ENCODE peak calls at places on chromosomes 4 and X, in four cellular contexts. One of them, this sample, is unnamed.

GRCh38 chrX:13495232-13495631 is 74.2 kb upstream of the EGFL6 start:
- DNase-seq in stimulated activated naive B cell treated with anti-CD40 and anti-IgM and Interleukin-4, amounts not matched to agents 10 μg/mL and 1 μg/mL and 100 μg/mL, for 72 hours: no peak
- DNase-seq in activated CD8-positive, alpha-beta T cell treated with anti-CD3 and anti-CD28 coated beads, Interleukin-2, amount 10 ng/mL, durations not matched to agents 7 days and 5 days: no peak
- DNase-seq in NCI-H460: no peak
- DNase-seq in this sample: no peak

GRCh38 chr4:88522702-88523324 is 763 bp downstream of the PYURF start:
- DNase-seq in stimulated activated naive B cell treated with anti-CD40 and anti-IgM and Interleukin-4, amounts not matched to agents 10 μg/mL and 1 μg/mL and 100 μg/mL, for 72 hours: no peak
- DNase-seq in activated CD8-positive, alpha-beta T cell treated with anti-CD3 and anti-CD28 coated beads, Interleukin-2, amount 10 ng/mL, durations not matched to agents 7 days and 5 days: no peak
- DNase-seq in NCI-H460: no peak
- DNase-seq in this sample: peak

GRCh38 chr4:15378055-15378454 is 49.8 kb upstream of the C1QTNF7 start:
- DNase-seq in activated CD8-positive, alpha-beta T cell treated with anti-CD3 and anti-CD28 coated beads, Interleukin-2, amount 10 ng/mL, durations not matched to agents 7 days and 5 days: no peak
- DNase-seq in stimulated activated naive B cell treated with anti-CD40 and anti-IgM and Interleukin-4, amounts not matched to agents 10 μg/mL and 1 μg/mL and 100 μg/mL, for 72 hours: no peak
- DNase-seq in NCI-H460: no peak
- DNase-seq in this sample: peak

GRCh38 chrX:46477435-46477834 is 67.8 kb downstream of the ZNF674 start:
- DNase-seq in NCI-H460: no peak
- DNase-seq in activated CD8-positive, alpha-beta T cell treated with anti-CD3 and anti-CD28 coated beads, Interleukin-2, amount 10 ng/mL, durations not matched to agents 7 days and 5 days: no peak
- DNase-seq in stimulated activated naive B cell treated with anti-CD40 and anti-IgM and Interleukin-4, amounts not matched to agents 10 μg/mL and 1 μg/mL and 100 μg/mL, for 72 hours: no peak
- DNase-seq in this sample: no peak

GRCh38 chrX:148593146-148593545 is 92.7 kb downstream of the AFF2 start:
- DNase-seq in stimulated activated naive B cell treated with anti-CD40 and anti-IgM and Interleukin-4, amounts not matched to agents 10 μg/mL and 1 μg/mL and 100 μg/mL, for 72 hours: no peak
- DNase-seq in NCI-H460: no peak
- DNase-seq in activated CD8-positive, alpha-beta T cell treated with anti-CD3 and anti-CD28 coated beads, Interleukin-2, amount 10 ng/mL, durations not matched to agents 7 days and 5 days: no peak
- DNase-seq in this sample: no peak

GRCh38 chr4:79042079-79042674 is 102.9 kb upstream of the PAQR3 start:
- DNase-seq in activated CD8-positive, alpha-beta T cell treated with anti-CD3 and anti-CD28 coated beads, Interleukin-2, amount 10 ng/mL, durations not matched to agents 7 days and 5 days: no peak
- DNase-seq in NCI-H460: peak
- DNase-seq in stimulated activated naive B cell treated with anti-CD40 and anti-IgM and Interleukin-4, amounts not matched to agents 10 μg/mL and 1 μg/mL and 100 μg/mL, for 72 hours: no peak
- DNase-seq in this sample: peak

GRCh38 chr4:8297691-8298485 is 28.3 kb downstream of the HTRA3 start:
- DNase-seq in activated CD8-positive, alpha-beta T cell treated with anti-CD3 and anti-CD28 coated beads, Interleukin-2, amount 10 ng/mL, durations not matched to agents 7 days and 5 days: no peak
- DNase-seq in NCI-H460: no peak
- DNase-seq in stimulated activated naive B cell treated with anti-CD40 and anti-IgM and Interleukin-4, amounts not matched to agents 10 μg/mL and 1 μg/mL and 100 μg/mL, for 72 hours: no peak
- DNase-seq in this sample: no peak

GRCh38 chrX:1448793-1449580 is 3.7 kb downstream of the ASMTL start:
- DNase-seq in activated CD8-positive, alpha-beta T cell treated with anti-CD3 and anti-CD28 coated beads, Interleukin-2, amount 10 ng/mL, durations not matched to agents 7 days and 5 days: peak
- DNase-seq in NCI-H460: no peak
- DNase-seq in stimulated activated naive B cell treated with anti-CD40 and anti-IgM and Interleukin-4, amounts not matched to agents 10 μg/mL and 1 μg/mL and 100 μg/mL, for 72 hours: no peak
- DNase-seq in this sample: no peak

GRCh38 chrX:153411255-153411987 is at the start of gene ZFP92:
- DNase-seq in stimulated activated naive B cell treated with anti-CD40 and anti-IgM and Interleukin-4, amounts not matched to agents 10 μg/mL and 1 μg/mL and 100 μg/mL, for 72 hours: peak
- DNase-seq in NCI-H460: no peak
- DNase-seq in activated CD8-positive, alpha-beta T cell treated with anti-CD3 and anti-CD28 coated beads, Interleukin-2, amount 10 ng/mL, durations not matched to agents 7 days and 5 days: peak
- DNase-seq in this sample: no peak

GRCh38 chr4:94507708-94508107 is 56.0 kb downstream of the PDLIM5 start:
- DNase-seq in activated CD8-positive, alpha-beta T cell treated with anti-CD3 and anti-CD28 coated beads, Interleukin-2, amount 10 ng/mL, durations not matched to agents 7 days and 5 days: no peak
- DNase-seq in NCI-H460: no peak
- DNase-seq in stimulated activated naive B cell treated with anti-CD40 and anti-IgM and Interleukin-4, amounts not matched to agents 10 μg/mL and 1 μg/mL and 100 μg/mL, for 72 hours: no peak
- DNase-seq in this sample: peak

GRCh38 chr4:30718021-30718888 is 1.9 kb upstream of the PCDH7 start:
- DNase-seq in NCI-H460: no peak
- DNase-seq in stimulated activated naive B cell treated with anti-CD40 and anti-IgM and Interleukin-4, amounts not matched to agents 10 μg/mL and 1 μg/mL and 100 μg/mL, for 72 hours: no peak
- DNase-seq in activated CD8-positive, alpha-beta T cell treated with anti-CD3 and anti-CD28 coated beads, Interleukin-2, amount 10 ng/mL, durations not matched to agents 7 days and 5 days: no peak
- DNase-seq in this sample: no peak

GRCh38 chr4:56757270-56757746 is 64.2 kb downstream of the SPINK2 start:
- DNase-seq in NCI-H460: peak
- DNase-seq in activated CD8-positive, alpha-beta T cell treated with anti-CD3 and anti-CD28 coated beads, Interleukin-2, amount 10 ng/mL, durations not matched to agents 7 days and 5 days: no peak
- DNase-seq in stimulated activated naive B cell treated with anti-CD40 and anti-IgM and Interleukin-4, amounts not matched to agents 10 μg/mL and 1 μg/mL and 100 μg/mL, for 72 hours: no peak
- DNase-seq in this sample: peak

GRCh38 chr4:186722856-186723206 is 825 bp downstream of the FAT1 start:
- DNase-seq in stimulated activated naive B cell treated with anti-CD40 and anti-IgM and Interleukin-4, amounts not matched to agents 10 μg/mL and 1 μg/mL and 100 μg/mL, for 72 hours: no peak
- DNase-seq in NCI-H460: no peak
- DNase-seq in activated CD8-positive, alpha-beta T cell treated with anti-CD3 and anti-CD28 coated beads, Interleukin-2, amount 10 ng/mL, durations not matched to agents 7 days and 5 days: no peak
- DNase-seq in this sample: no peak

GRCh38 chrX:63330681-63331080 is 20.5 kb downstream of the SPIN4 start:
- DNase-seq in NCI-H460: no peak
- DNase-seq in activated CD8-positive, alpha-beta T cell treated with anti-CD3 and anti-CD28 coated beads, Interleukin-2, amount 10 ng/mL, durations not matched to agents 7 days and 5 days: no peak
- DNase-seq in stimulated activated naive B cell treated with anti-CD40 and anti-IgM and Interleukin-4, amounts not matched to agents 10 μg/mL and 1 μg/mL and 100 μg/mL, for 72 hours: no peak
- DNase-seq in this sample: peak

GRCh38 chr4:77586953-77587383 is 18.7 kb upstream of the CXCL13 start:
- DNase-seq in NCI-H460: no peak
- DNase-seq in activated CD8-positive, alpha-beta T cell treated with anti-CD3 and anti-CD28 coated beads, Interleukin-2, amount 10 ng/mL, durations not matched to agents 7 days and 5 days: peak
- DNase-seq in stimulated activated naive B cell treated with anti-CD40 and anti-IgM and Interleukin-4, amounts not matched to agents 10 μg/mL and 1 μg/mL and 100 μg/mL, for 72 hours: peak
- DNase-seq in this sample: peak

GRCh38 chrX:139831689-139832456 is 101.0 kb downstream of the ATP11C start:
- DNase-seq in activated CD8-positive, alpha-beta T cell treated with anti-CD3 and anti-CD28 coated beads, Interleukin-2, amount 10 ng/mL, durations not matched to agents 7 days and 5 days: no peak
- DNase-seq in NCI-H460: peak
- DNase-seq in stimulated activated naive B cell treated with anti-CD40 and anti-IgM and Interleukin-4, amounts not matched to agents 10 μg/mL and 1 μg/mL and 100 μg/mL, for 72 hours: no peak
- DNase-seq in this sample: peak

GRCh38 chr4:72418458-72418857 is 150.6 kb downstream of the ADAMTS3 start:
- DNase-seq in activated CD8-positive, alpha-beta T cell treated with anti-CD3 and anti-CD28 coated beads, Interleukin-2, amount 10 ng/mL, durations not matched to agents 7 days and 5 days: no peak
- DNase-seq in stimulated activated naive B cell treated with anti-CD40 and anti-IgM and Interleukin-4, amounts not matched to agents 10 μg/mL and 1 μg/mL and 100 μg/mL, for 72 hours: no peak
- DNase-seq in NCI-H460: no peak
- DNase-seq in this sample: peak

GRCh38 chr4:109609431-109609830 is 49.4 kb downstream of the MCUB start:
- DNase-seq in stimulated activated naive B cell treated with anti-CD40 and anti-IgM and Interleukin-4, amounts not matched to agents 10 μg/mL and 1 μg/mL and 100 μg/mL, for 72 hours: no peak
- DNase-seq in activated CD8-positive, alpha-beta T cell treated with anti-CD3 and anti-CD28 coated beads, Interleukin-2, amount 10 ng/mL, durations not matched to agents 7 days and 5 days: no peak
- DNase-seq in NCI-H460: no peak
- DNase-seq in this sample: no peak

GRCh38 chr4:3756343-3757059 is 9.7 kb upstream of the ADRA2C start:
- DNase-seq in activated CD8-positive, alpha-beta T cell treated with anti-CD3 and anti-CD28 coated beads, Interleukin-2, amount 10 ng/mL, durations not matched to agents 7 days and 5 days: no peak
- DNase-seq in NCI-H460: no peak
- DNase-seq in stimulated activated naive B cell treated with anti-CD40 and anti-IgM and Interleukin-4, amounts not matched to agents 10 μg/mL and 1 μg/mL and 100 μg/mL, for 72 hours: no peak
- DNase-seq in this sample: peak

GRCh38 chr4:182978152-182978827 is 61.1 kb upstream of the DCTD start:
- DNase-seq in activated CD8-positive, alpha-beta T cell treated with anti-CD3 and anti-CD28 coated beads, Interleukin-2, amount 10 ng/mL, durations not matched to agents 7 days and 5 days: no peak
- DNase-seq in stimulated activated naive B cell treated with anti-CD40 and anti-IgM and Interleukin-4, amounts not matched to agents 10 μg/mL and 1 μg/mL and 100 μg/mL, for 72 hours: peak
- DNase-seq in NCI-H460: no peak
- DNase-seq in this sample: peak

GRCh38 chr4:5747746-5748365 is 36.9 kb downstream of the EVC start:
- DNase-seq in stimulated activated naive B cell treated with anti-CD40 and anti-IgM and Interleukin-4, amounts not matched to agents 10 μg/mL and 1 μg/mL and 100 μg/mL, for 72 hours: no peak
- DNase-seq in activated CD8-positive, alpha-beta T cell treated with anti-CD3 and anti-CD28 coated beads, Interleukin-2, amount 10 ng/mL, durations not matched to agents 7 days and 5 days: no peak
- DNase-seq in NCI-H460: no peak
- DNase-seq in this sample: no peak

GRCh38 chrX:38948046-38948445 is 146.8 kb downstream of the MID1IP1 start:
- DNase-seq in stimulated activated naive B cell treated with anti-CD40 and anti-IgM and Interleukin-4, amounts not matched to agents 10 μg/mL and 1 μg/mL and 100 μg/mL, for 72 hours: no peak
- DNase-seq in NCI-H460: no peak
- DNase-seq in activated CD8-positive, alpha-beta T cell treated with anti-CD3 and anti-CD28 coated beads, Interleukin-2, amount 10 ng/mL, durations not matched to agents 7 days and 5 days: no peak
- DNase-seq in this sample: no peak

GRCh38 chr4:111492501-111492900 is 652.8 kb upstream of the FAM241A start:
- DNase-seq in stimulated activated naive B cell treated with anti-CD40 and anti-IgM and Interleukin-4, amounts not matched to agents 10 μg/mL and 1 μg/mL and 100 μg/mL, for 72 hours: no peak
- DNase-seq in activated CD8-positive, alpha-beta T cell treated with anti-CD3 and anti-CD28 coated beads, Interleukin-2, amount 10 ng/mL, durations not matched to agents 7 days and 5 days: no peak
- DNase-seq in NCI-H460: no peak
- DNase-seq in this sample: no peak

GRCh38 chr4:38673109-38673978 is 9.3 kb downstream of the KLF3 start:
- DNase-seq in activated CD8-positive, alpha-beta T cell treated with anti-CD3 and anti-CD28 coated beads, Interleukin-2, amount 10 ng/mL, durations not matched to agents 7 days and 5 days: no peak
- DNase-seq in stimulated activated naive B cell treated with anti-CD40 and anti-IgM and Interleukin-4, amounts not matched to agents 10 μg/mL and 1 μg/mL and 100 μg/mL, for 72 hours: no peak
- DNase-seq in NCI-H460: peak
- DNase-seq in this sample: no peak

GRCh38 chr4:104756837-104757236 is 262.1 kb upstream of the CXXC4 start:
- DNase-seq in stimulated activated naive B cell treated with anti-CD40 and anti-IgM and Interleukin-4, amounts not matched to agents 10 μg/mL and 1 μg/mL and 100 μg/mL, for 72 hours: no peak
- DNase-seq in NCI-H460: no peak
- DNase-seq in activated CD8-positive, alpha-beta T cell treated with anti-CD3 and anti-CD28 coated beads, Interleukin-2, amount 10 ng/mL, durations not matched to agents 7 days and 5 days: no peak
- DNase-seq in this sample: no peak

GRCh38 chr4:8191136-8191747 is 7.8 kb upstream of the SH3TC1 start:
- DNase-seq in stimulated activated naive B cell treated with anti-CD40 and anti-IgM and Interleukin-4, amounts not matched to agents 10 μg/mL and 1 μg/mL and 100 μg/mL, for 72 hours: peak
- DNase-seq in NCI-H460: peak
- DNase-seq in activated CD8-positive, alpha-beta T cell treated with anti-CD3 and anti-CD28 coated beads, Interleukin-2, amount 10 ng/mL, durations not matched to agents 7 days and 5 days: no peak
- DNase-seq in this sample: peak

GRCh38 chr4:970046-970745 is 3.2 kb downstream of the DGKQ start:
- DNase-seq in NCI-H460: no peak
- DNase-seq in activated CD8-positive, alpha-beta T cell treated with anti-CD3 and anti-CD28 coated beads, Interleukin-2, amount 10 ng/mL, durations not matched to agents 7 days and 5 days: peak
- DNase-seq in stimulated activated naive B cell treated with anti-CD40 and anti-IgM and Interleukin-4, amounts not matched to agents 10 μg/mL and 1 μg/mL and 100 μg/mL, for 72 hours: no peak
- DNase-seq in this sample: no peak

GRCh38 chr4:31545755-31546154 is 825.6 kb downstream of the PCDH7 start:
- DNase-seq in NCI-H460: no peak
- DNase-seq in stimulated activated naive B cell treated with anti-CD40 and anti-IgM and Interleukin-4, amounts not matched to agents 10 μg/mL and 1 μg/mL and 100 μg/mL, for 72 hours: no peak
- DNase-seq in activated CD8-positive, alpha-beta T cell treated with anti-CD3 and anti-CD28 coated beads, Interleukin-2, amount 10 ng/mL, durations not matched to agents 7 days and 5 days: no peak
- DNase-seq in this sample: no peak

GRCh38 chrX:40244980-40245379 is 147.2 kb upstream of the BCOR start:
- DNase-seq in stimulated activated naive B cell treated with anti-CD40 and anti-IgM and Interleukin-4, amounts not matched to agents 10 μg/mL and 1 μg/mL and 100 μg/mL, for 72 hours: no peak
- DNase-seq in NCI-H460: no peak
- DNase-seq in activated CD8-positive, alpha-beta T cell treated with anti-CD3 and anti-CD28 coated beads, Interleukin-2, amount 10 ng/mL, durations not matched to agents 7 days and 5 days: peak
- DNase-seq in this sample: no peak

GRCh38 chrX:108122748-108123147 is 31.2 kb downstream of the ATG4A start:
- DNase-seq in stimulated activated naive B cell treated with anti-CD40 and anti-IgM and Interleukin-4, amounts not matched to agents 10 μg/mL and 1 μg/mL and 100 μg/mL, for 72 hours: no peak
- DNase-seq in activated CD8-positive, alpha-beta T cell treated with anti-CD3 and anti-CD28 coated beads, Interleukin-2, amount 10 ng/mL, durations not matched to agents 7 days and 5 days: no peak
- DNase-seq in NCI-H460: no peak
- DNase-seq in this sample: no peak

GRCh38 chr4:125365731-125366130 is 51.0 kb downstream of the FAT4 start:
- DNase-seq in stimulated activated naive B cell treated with anti-CD40 and anti-IgM and Interleukin-4, amounts not matched to agents 10 μg/mL and 1 μg/mL and 100 μg/mL, for 72 hours: no peak
- DNase-seq in activated CD8-positive, alpha-beta T cell treated with anti-CD3 and anti-CD28 coated beads, Interleukin-2, amount 10 ng/mL, durations not matched to agents 7 days and 5 days: no peak
- DNase-seq in NCI-H460: no peak
- DNase-seq in this sample: no peak

GRCh38 chrX:78496483-78496882 is 162.6 kb downstream of the RTL3 start:
- DNase-seq in NCI-H460: no peak
- DNase-seq in stimulated activated naive B cell treated with anti-CD40 and anti-IgM and Interleukin-4, amounts not matched to agents 10 μg/mL and 1 μg/mL and 100 μg/mL, for 72 hours: no peak
- DNase-seq in activated CD8-positive, alpha-beta T cell treated with anti-CD3 and anti-CD28 coated beads, Interleukin-2, amount 10 ng/mL, durations not matched to agents 7 days and 5 days: no peak
- DNase-seq in this sample: no peak

GRCh38 chr4:66911898-66912297 is 633.4 kb downstream of the CENPC start:
- DNase-seq in activated CD8-positive, alpha-beta T cell treated with anti-CD3 and anti-CD28 coated beads, Interleukin-2, amount 10 ng/mL, durations not matched to agents 7 days and 5 days: no peak
- DNase-seq in NCI-H460: no peak
- DNase-seq in stimulated activated naive B cell treated with anti-CD40 and anti-IgM and Interleukin-4, amounts not matched to agents 10 μg/mL and 1 μg/mL and 100 μg/mL, for 72 hours: no peak
- DNase-seq in this sample: peak

GRCh38 chr4:170374770-170375169 is 285.0 kb upstream of the AADAT start:
- DNase-seq in NCI-H460: peak
- DNase-seq in activated CD8-positive, alpha-beta T cell treated with anti-CD3 and anti-CD28 coated beads, Interleukin-2, amount 10 ng/mL, durations not matched to agents 7 days and 5 days: peak
- DNase-seq in stimulated activated naive B cell treated with anti-CD40 and anti-IgM and Interleukin-4, amounts not matched to agents 10 μg/mL and 1 μg/mL and 100 μg/mL, for 72 hours: peak
- DNase-seq in this sample: peak

GRCh38 chrX:68829594-68830485 is 1.0 kb downstream of the EFNB1 start:
- DNase-seq in NCI-H460: no peak
- DNase-seq in activated CD8-positive, alpha-beta T cell treated with anti-CD3 and anti-CD28 coated beads, Interleukin-2, amount 10 ng/mL, durations not matched to agents 7 days and 5 days: no peak
- DNase-seq in stimulated activated naive B cell treated with anti-CD40 and anti-IgM and Interleukin-4, amounts not matched to agents 10 μg/mL and 1 μg/mL and 100 μg/mL, for 72 hours: no peak
- DNase-seq in this sample: no peak

GRCh38 chr4:182454440-182455013 is 211.3 kb downstream of the TENM3 start:
- DNase-seq in NCI-H460: no peak
- DNase-seq in stimulated activated naive B cell treated with anti-CD40 and anti-IgM and Interleukin-4, amounts not matched to agents 10 μg/mL and 1 μg/mL and 100 μg/mL, for 72 hours: no peak
- DNase-seq in activated CD8-positive, alpha-beta T cell treated with anti-CD3 and anti-CD28 coated beads, Interleukin-2, amount 10 ng/mL, durations not matched to agents 7 days and 5 days: no peak
- DNase-seq in this sample: no peak

GRCh38 chr4:26144526-26145167 is 176.2 kb upstream of the RBPJ start:
- DNase-seq in activated CD8-positive, alpha-beta T cell treated with anti-CD3 and anti-CD28 coated beads, Interleukin-2, amount 10 ng/mL, durations not matched to agents 7 days and 5 days: no peak
- DNase-seq in stimulated activated naive B cell treated with anti-CD40 and anti-IgM and Interleukin-4, amounts not matched to agents 10 μg/mL and 1 μg/mL and 100 μg/mL, for 72 hours: no peak
- DNase-seq in NCI-H460: no peak
- DNase-seq in this sample: no peak

GRCh38 chr4:165709973-165710526 is 163.0 kb upstream of the TLL1 start:
- DNase-seq in NCI-H460: no peak
- DNase-seq in stimulated activated naive B cell treated with anti-CD40 and anti-IgM and Interleukin-4, amounts not matched to agents 10 μg/mL and 1 μg/mL and 100 μg/mL, for 72 hours: no peak
- DNase-seq in activated CD8-positive, alpha-beta T cell treated with anti-CD3 and anti-CD28 coated beads, Interleukin-2, amount 10 ng/mL, durations not matched to agents 7 days and 5 days: no peak
- DNase-seq in this sample: no peak